ENCODE peak calls at places on chromosomes 2 and 18, in seven cellular contexts. Q, G, S, R, O, C and Y are unnamed samples.

GRCh38 chr18:51668101-51668500 is 470.6 kb upstream of the MEX3C start:
- DNase-seq in Q (peak), G (peak), S (peak), R (no peak), O (peak), C (peak), Y (peak)

GRCh38 chr2:126655066-126655465 is 892 bp upstream of the GYPC start:
- DNase-seq in Q (peak), G (no peak), S (no peak), R (no peak), O (no peak), C (no peak), Y (peak)

GRCh38 chr18:23526516-23527063 is 23.3 kb downstream of the RMC1 start:
- DNase-seq in Q (no peak), G (no peak), S (no peak), R (no peak), O (no peak), C (no peak), Y (no peak)

GRCh38 chr2:240856151-240856980 is 12.3 kb upstream of the AGXT start:
- DNase-seq in Q (peak), G (no peak), S (peak), R (no peak), O (peak), C (no peak), Y (no peak)

GRCh38 chr2:236980961-236981360 is 104.7 kb upstream of the COPS8 start:
- DNase-seq in Q (no peak), G (no peak), S (no peak), R (no peak), O (no peak), C (no peak), Y (no peak)

GRCh38 chr2:9844036-9844483 is 786 bp downstream of the TAF1B start:
- DNase-seq in Q (peak), G (no peak), S (no peak), R (no peak), O (peak), C (no peak), Y (peak)

GRCh38 chr2:160747771-160748170 is 254.2 kb upstream of the RBMS1 start:
- DNase-seq in Q (no peak), G (no peak), S (no peak), R (no peak), O (no peak), C (no peak), Y (no peak)

GRCh38 chr2:54084600-54084999 is 30.8 kb upstream of the ACYP2 start:
- DNase-seq in Q (no peak), G (no peak), S (no peak), R (no peak), O (peak), C (peak), Y (no peak)

GRCh38 chr2:238169021-238169707 is 10.4 kb downstream of the ERFE start:
- DNase-seq in Q (no peak), G (no peak), S (no peak), R (no peak), O (no peak), C (no peak), Y (no peak)

GRCh38 chr18:71398530-71398929 is 1109.7 kb downstream of the SOCS6 start:
- DNase-seq in Q (peak), G (no peak), S (no peak), R (no peak), O (peak), C (peak), Y (no peak)

GRCh38 chr2:236776695-236777251 is 207.1 kb downstream of the ACKR3 start:
- DNase-seq in Q (no peak), G (no peak), S (no peak), R (no peak), O (no peak), C (no peak), Y (no peak)

GRCh38 chr18:79613186-79613931 is 66.2 kb upstream of the CTDP1 start:
- DNase-seq in Q (no peak), G (no peak), S (no peak), R (no peak), O (no peak), C (no peak), Y (no peak)

GRCh38 chr18:361941-362913 is 94.4 kb upstream of the THOC1 start:
- DNase-seq in Q (peak), G (no peak), S (no peak), R (no peak), O (peak), C (no peak), Y (no peak)

GRCh38 chr2:106039634-106040033 is 154.5 kb downstream of the UXS1 start:
- DNase-seq in Q (no peak), G (no peak), S (no peak), R (no peak), O (no peak), C (no peak), Y (no peak)

GRCh38 chr2:128304715-128305554 is 13.7 kb downstream of the HS6ST1 start:
- DNase-seq in Q (peak), G (no peak), S (peak), R (no peak), O (peak), C (no peak), Y (no peak)

GRCh38 chr2:170177950-170178781 is at the start of gene MYO3B:
- DNase-seq in Q (no peak), G (no peak), S (no peak), R (no peak), O (no peak), C (no peak), Y (no peak)

GRCh38 chr18:48674758-48675157 is 135.9 kb downstream of the CTIF start:
- DNase-seq in Q (no peak), G (no peak), S (no peak), R (no peak), O (no peak), C (no peak), Y (no peak)
- H3K27ac ChIP-seq in Q (no peak), G (no peak), S (no peak), R (no peak), O (no peak), C (no peak), Y (no peak)

GRCh38 chr2:71462056-71462605 is 8.8 kb downstream of the DYSF start:
- DNase-seq in Q (no peak), G (no peak), S (no peak), R (no peak), O (no peak), C (no peak), Y (no peak)
- H3K27ac ChIP-seq in Q (no peak), G (no peak), S (no peak), R (no peak), O (no peak), C (no peak), Y (no peak)

DNA sequence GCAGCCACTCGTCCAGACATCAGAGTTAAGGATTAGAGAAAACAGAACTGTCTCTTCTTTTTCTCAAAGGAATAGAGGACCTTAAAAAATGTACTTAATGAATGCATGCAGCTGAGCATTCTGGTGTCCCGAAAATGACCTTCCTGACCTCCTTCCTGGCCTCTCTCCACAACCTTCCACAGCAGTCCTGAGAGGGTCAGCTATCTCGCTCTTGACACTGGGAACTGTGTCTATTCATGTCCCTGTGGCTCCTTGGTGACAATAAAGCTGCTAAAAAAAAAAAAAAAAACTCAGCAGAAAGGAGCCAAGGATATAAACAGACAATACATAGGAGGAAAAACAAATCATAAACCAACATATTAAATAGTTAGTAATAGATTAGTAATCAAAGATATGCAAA is 145.8 kb downstream of the ZBTB7C start:
- DNase-seq in Q (no peak), G (no peak), S (no peak), R (no peak), O (no peak), C (no peak), Y (no peak)
- H3K27ac ChIP-seq in Q (no peak), G (no peak), S (no peak), R (no peak), O (no peak), C (no peak), Y (no peak)

GRCh38 chr2:102032368-102033027 is 40.7 kb downstream of the IL1R2 start:
- DNase-seq in Q (no peak), G (no peak), S (no peak), R (no peak), O (no peak), C (no peak), Y (no peak)
- H3K27ac ChIP-seq in Q (no peak), G (peak), S (no peak), R (no peak), O (no peak), C (no peak), Y (peak)

GRCh38 chr18:25230658-25231326 is 121.2 kb downstream of the ZNF521 start:
- DNase-seq in Q (no peak), G (peak), S (no peak), R (no peak), O (no peak), C (peak), Y (no peak)

GRCh38 chr18:25231327-25231691 is 120.7 kb downstream of the ZNF521 start:
- DNase-seq in Q (no peak), G (no peak), S (no peak), R (no peak), O (no peak), C (no peak), Y (no peak)

GRCh38 chr18:25228410-25228809 is 123.6 kb downstream of the ZNF521 start:
- DNase-seq in Q (no peak), G (no peak), S (no peak), R (no peak), O (no peak), C (no peak), Y (no peak)

GRCh38 chr18:25229858-25230257 is 122.1 kb downstream of the ZNF521 start:
- DNase-seq in Q (no peak), G (no peak), S (no peak), R (no peak), O (no peak), C (no peak), Y (no peak)

GRCh38 chr18:25229080-25229479 is 122.9 kb downstream of the ZNF521 start:
- DNase-seq in Q (no peak), G (no peak), S (no peak), R (no peak), O (no peak), C (no peak), Y (no peak)
- H3K27ac ChIP-seq in Q (no peak), G (no peak), S (no peak), R (no peak), O (no peak), C (no peak), Y (no peak)

GRCh38 chr2:239234151-239234825 is 166.5 kb downstream of the HDAC4 start:
- DNase-seq in Q (no peak), G (no peak), S (no peak), R (no peak), O (no peak), C (no peak), Y (no peak)

GRCh38 chr2:239230318-239231052 is 170.3 kb downstream of the HDAC4 start:
- DNase-seq in Q (no peak), G (no peak), S (no peak), R (no peak), O (no peak), C (no peak), Y (no peak)

GRCh38 chr2:239233576-239233975 is 167.2 kb downstream of the HDAC4 start:
- DNase-seq in Q (no peak), G (no peak), S (no peak), R (no peak), O (no peak), C (no peak), Y (no peak)

GRCh38 chr2:239229545-239230279 is 171.1 kb downstream of the HDAC4 start:
- DNase-seq in Q (no peak), G (no peak), S (no peak), R (no peak), O (no peak), C (no peak), Y (no peak)

DNA sequence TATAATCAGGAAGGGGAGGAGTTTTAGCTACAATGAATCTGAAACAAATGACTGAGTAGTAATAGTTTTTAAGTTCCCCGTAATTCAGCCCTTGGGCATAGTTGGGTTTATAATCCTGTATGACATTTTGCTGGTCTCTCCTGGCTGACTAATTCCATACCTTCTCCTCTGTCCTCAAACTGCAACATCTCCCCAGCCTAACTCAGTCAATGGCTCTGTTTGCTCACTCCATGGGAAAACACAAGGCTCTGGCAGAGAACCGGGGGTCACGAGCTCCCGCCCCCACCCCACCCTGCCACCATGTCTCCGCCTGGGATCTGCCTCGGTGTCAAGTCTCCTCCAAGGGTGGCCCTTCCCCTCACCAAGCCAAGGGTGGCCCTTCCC is 168.6 kb downstream of the HDAC4 start:
- DNase-seq in Q (no peak), G (no peak), S (no peak), R (no peak), O (no peak), C (no peak), Y (no peak)
- H3K27ac ChIP-seq in Q (no peak), G (no peak), S (no peak), R (no peak), O (no peak), C (no peak), Y (peak)

GRCh38 chr2:64537991-64538390 is 13.9 kb downstream of the AFTPH start:
- DNase-seq in Q (no peak), G (no peak), S (no peak), R (no peak), O (no peak), C (no peak), Y (no peak)
- H3K27ac ChIP-seq in Q (no peak), G (no peak), S (no peak), R (no peak), O (no peak), C (no peak), Y (no peak)

GRCh38 chr2:219957815-219958214 is 330.4 kb downstream of the SLC4A3 start:
- DNase-seq in Q (no peak), G (no peak), S (no peak), R (no peak), O (no peak), C (no peak), Y (no peak)

GRCh38 chr2:219959471-219959870 is 332.0 kb downstream of the SLC4A3 start:
- DNase-seq in Q (no peak), G (no peak), S (no peak), R (no peak), O (no peak), C (no peak), Y (no peak)

GRCh38 chr2:219951111-219951510 is 323.7 kb downstream of the SLC4A3 start:
- DNase-seq in Q (no peak), G (no peak), S (no peak), R (no peak), O (no peak), C (no peak), Y (no peak)

GRCh38 chr2:219958941-219959340 is 331.5 kb downstream of the SLC4A3 start:
- DNase-seq in Q (no peak), G (no peak), S (no peak), R (no peak), O (no peak), C (no peak), Y (no peak)

GRCh38 chr2:219954331-219954730 is 326.9 kb downstream of the SLC4A3 start:
- DNase-seq in Q (no peak), G (no peak), S (no peak), R (no peak), O (no peak), C (no peak), Y (no peak)
- H3K27ac ChIP-seq in Q (no peak), G (no peak), S (no peak), R (no peak), O (no peak), C (no peak), Y (no peak)

DNA sequence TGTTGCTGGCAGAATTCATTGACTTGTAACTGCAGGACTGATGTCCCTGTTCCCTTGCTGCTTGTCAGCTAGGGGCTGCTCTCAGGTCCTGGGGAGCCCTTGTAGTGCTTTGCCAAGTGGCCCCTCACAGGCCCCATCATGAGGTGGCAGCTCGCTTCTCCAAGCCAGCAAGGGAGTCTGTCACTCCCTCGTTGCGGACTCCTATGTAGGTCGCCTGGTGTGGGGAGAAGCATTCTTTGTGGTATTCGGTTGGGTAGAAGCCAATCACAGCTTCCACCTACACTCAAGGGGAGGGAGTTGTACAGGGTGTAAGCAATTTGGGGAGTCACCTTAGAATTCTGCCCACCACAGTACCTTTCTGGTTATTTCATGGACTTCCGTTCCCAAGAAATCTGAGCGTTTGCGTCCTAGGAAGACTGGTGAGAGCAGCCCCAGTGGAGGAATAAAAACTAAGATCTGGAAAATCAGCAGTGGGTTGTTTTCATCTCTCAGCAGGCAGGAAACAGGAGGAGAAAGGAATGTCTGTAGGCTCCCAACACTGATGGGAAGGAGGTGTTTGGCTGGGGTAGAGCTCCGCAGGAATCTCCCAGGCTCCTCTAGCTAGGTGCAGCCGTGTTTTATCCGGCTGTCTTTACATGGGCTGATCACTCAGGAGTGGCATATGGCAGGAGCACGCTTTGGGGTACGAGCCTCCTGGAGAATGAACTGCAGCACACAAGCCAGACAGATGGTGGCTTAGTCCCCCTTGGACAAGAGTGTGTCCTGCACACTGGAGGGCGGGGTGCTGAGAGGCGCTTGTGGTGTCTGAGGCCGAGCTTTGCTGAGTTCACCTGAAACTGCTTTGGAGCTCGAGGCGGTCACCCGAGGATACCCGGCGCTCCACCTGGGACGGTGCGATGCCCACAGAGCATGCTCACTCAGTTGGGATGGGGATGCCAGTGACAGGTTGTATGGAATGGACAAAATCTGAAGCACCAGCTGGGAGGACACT is 58.3 kb downstream of the LDLRAD4 start:
- DNase-seq in Q (no peak), G (no peak), S (no peak), R (no peak), O (no peak), C (no peak), Y (no peak)
- H3K27ac ChIP-seq in Q (no peak), G (no peak), S (no peak), R (no peak), O (no peak), C (no peak), Y (no peak)

GRCh38 chr2:20480913-20481312 is 34.0 kb downstream of the RHOB start:
- DNase-seq in Q (no peak), G (no peak), S (no peak), R (no peak), O (no peak), C (no peak), Y (no peak)

GRCh38 chr2:20483496-20483895 is 36.6 kb downstream of the RHOB start:
- DNase-seq in Q (no peak), G (no peak), S (no peak), R (no peak), O (no peak), C (no peak), Y (no peak)

GRCh38 chr2:20482711-20483110 is 35.8 kb downstream of the RHOB start:
- DNase-seq in Q (no peak), G (no peak), S (no peak), R (no peak), O (no peak), C (no peak), Y (no peak)

GRCh38 chr2:20479835-20480234 is 33.0 kb downstream of the RHOB start:
- DNase-seq in Q (no peak), G (no peak), S (no peak), R (no peak), O (no peak), C (no peak), Y (no peak)

GRCh38 chr2:20481798-20482405 is 35.0 kb downstream of the RHOB start:
- DNase-seq in Q (no peak), G (no peak), S (no peak), R (no peak), O (no peak), C (no peak), Y (no peak)
- H3K27ac ChIP-seq in Q (no peak), G (no peak), S (no peak), R (no peak), O (no peak), C (no peak), Y (no peak)